ENCODE peak calls at places on chromosome 11, in seven cellular contexts. L, V, A, K, T, X and Q are unnamed samples. For H3K36me3, the result is how much of the 10 kb centered on the place peaks cover.

GRCh38 chr11:73141031-73141308 is 1.1 kb downstream of the FCHSD2 start:
- DNase-seq in L (no peak), A (peak), T (no peak), V (peak), X (peak), K (peak), Q (peak)

GRCh38 chr11:72237112-72237931 is 6.7 kb downstream of the PHOX2A start:
- DNase-seq in T (peak), A (no peak), X (no peak), L (peak), K (no peak), V (no peak), Q (no peak)

GRCh38 chr11:28727254-28727653 is 619.1 kb downstream of the METTL15 start:
- DNase-seq in K (no peak), X (no peak), T (no peak), V (no peak), L (no peak), A (peak), Q (no peak)

GRCh38 chr11:77171885-77172665 is 44.0 kb downstream of the MYO7A start:
- DNase-seq in A (no peak), X (no peak), L (no peak), T (no peak), V (no peak), K (no peak), Q (no peak)

GRCh38 chr11:115961168-115962003 is 457.2 kb upstream of the CADM1 start:
- DNase-seq in L (no peak), K (no peak), T (no peak), A (peak), V (no peak), X (no peak), Q (no peak)

GRCh38 chr11:63882555-63883242 is 34.3 kb downstream of the RCOR2 start:
- DNase-seq in X (peak), V (no peak), T (no peak), A (peak), K (peak), L (peak), Q (no peak)

GRCh38 chr11:45145421-45146071 is 893 bp upstream of the PRDM11 start:
- DNase-seq in K (no peak), L (peak), X (peak), A (peak), V (no peak), T (no peak), Q (peak)

GRCh38 chr11:45348729-45349128 is 62.6 kb upstream of the SYT13 start:
- DNase-seq in A (no peak), V (no peak), X (no peak), T (no peak), K (no peak), L (no peak), Q (no peak)

GRCh38 chr11:123607781-123608180 is 46.6 kb downstream of the SCN3B start:
- DNase-seq in A (no peak), K (no peak), X (no peak), L (no peak), T (no peak), V (no peak), Q (no peak)

GRCh38 chr11:9922806-9923205 is 258.9 kb downstream of the SWAP70 start:
- DNase-seq in L (no peak), K (no peak), A (peak), T (no peak), V (no peak), X (no peak), Q (no peak)

GRCh38 chr11:9738126-9738525 is 74.2 kb downstream of the SWAP70 start:
- DNase-seq in X (no peak), T (no peak), L (no peak), A (no peak), K (no peak), V (peak), Q (no peak)

GRCh38 chr11:69151811-69152210 is 3.9 kb upstream of the SMIM38 start:
- DNase-seq in A (no peak), T (peak), V (no peak), L (no peak), X (no peak), K (no peak), Q (no peak)

GRCh38 chr11:61129608-61130523 is 27.6 kb downstream of the CD5 start:
- DNase-seq in L (peak), X (peak), K (peak), V (peak), T (peak), A (peak), Q (peak)

GRCh38 chr11:77140231-77140959 is 12.3 kb downstream of the MYO7A start:
- DNase-seq in A (peak), T (no peak), L (peak), V (no peak), X (peak), K (no peak), Q (peak)

GRCh38 chr11:115606223-115607220 is 102.3 kb upstream of the CADM1 start:
- DNase-seq in K (no peak), T (no peak), A (peak), L (peak), X (peak), V (no peak), Q (peak)

GRCh38 chr11:3163241-3163981 is 1.7 kb downstream of the OSBPL5 start:
- DNase-seq in K (no peak), A (no peak), T (peak), X (peak), L (no peak), V (no peak), Q (no peak)

GRCh38 chr11:61797263-61797944 is 4.7 kb downstream of the FEN1 start:
- DNase-seq in A (peak), K (peak), X (peak), L (peak), T (peak), V (peak), Q (peak)

GRCh38 chr11:122202951-122203456 is 87.0 kb upstream of the BLID start:
- DNase-seq in V (peak), A (peak), T (no peak), L (peak), X (peak), K (peak), Q (peak)

GRCh38 chr11:128397362-128397761 is 190.0 kb downstream of the ETS1 start:
- DNase-seq in V (no peak), T (no peak), A (no peak), X (no peak), L (no peak), K (no peak), Q (no peak)

GRCh38 chr11:117986981-117987495 is 844 bp downstream of the IL10RA start:
- DNase-seq in K (peak), A (no peak), L (no peak), T (peak), V (peak), X (no peak), Q (no peak)

GRCh38 chr11:30717621-30718020 is 131.5 kb upstream of the MPPED2 start:
- DNase-seq in X (no peak), V (no peak), K (no peak), L (no peak), A (no peak), T (no peak), Q (no peak)

GRCh38 chr11:22792497-22792896 is 37.1 kb downstream of the SVIP start:
- DNase-seq in T (no peak), A (peak), K (no peak), X (no peak), L (no peak), V (no peak), Q (no peak)

DNA sequence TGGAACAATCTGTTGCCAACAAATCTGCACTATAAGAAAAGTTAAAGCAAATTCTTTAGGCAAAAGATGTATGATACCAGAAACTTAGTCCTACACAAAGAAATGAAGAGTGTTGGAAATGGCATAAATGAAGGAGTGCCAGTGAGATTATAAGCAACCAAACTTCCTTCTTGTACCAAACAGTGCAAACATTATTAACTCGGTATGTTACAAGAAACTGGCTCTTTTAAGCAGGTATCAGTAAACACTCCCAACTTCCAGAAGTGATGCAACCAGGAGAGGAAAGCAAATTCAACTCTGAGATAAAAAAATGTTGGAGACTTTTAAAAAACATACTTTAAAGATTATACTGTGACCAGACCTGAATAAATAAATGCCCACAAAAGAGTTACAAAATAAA is 28.5 kb downstream of the COPB1 start:
- DNase-seq in L (no peak), K (no peak), X (no peak), A (no peak), T (no peak), V (no peak), Q (no peak)
- H3K36me3 ChIP-seq in L (half or more), K (half or more), X (half or more), A (under half), T (half or more), V (half or more), Q (under half)

GRCh38 chr11:7486731-7487130 is 1.4 kb downstream of the OLFML1 start:
- DNase-seq in K (no peak), L (peak), A (no peak), X (no peak), T (no peak), V (no peak), Q (peak)
- H3K4me3 ChIP-seq in K (no peak), L (no peak), A (peak), X (peak), T (no peak), V (no peak), Q (peak)

GRCh38 chr11:70332567-70332966 is 62.1 kb downstream of the PPFIA1 start:
- DNase-seq in T (no peak), X (no peak), A (no peak), L (no peak), V (no peak), K (no peak), Q (no peak)

GRCh38 chr11:70333206-70333605 is 62.7 kb downstream of the PPFIA1 start:
- DNase-seq in A (peak), L (no peak), X (no peak), V (no peak), K (no peak), T (no peak), Q (peak)

GRCh38 chr11:70331901-70332300 is 61.4 kb downstream of the PPFIA1 start:
- DNase-seq in X (no peak), K (no peak), L (no peak), T (no peak), A (no peak), V (no peak), Q (no peak)

GRCh38 chr11:70335511-70335910 is 62.8 kb upstream of the CTTN start:
- DNase-seq in K (no peak), A (no peak), T (no peak), X (no peak), L (no peak), V (no peak), Q (no peak)

DNA sequence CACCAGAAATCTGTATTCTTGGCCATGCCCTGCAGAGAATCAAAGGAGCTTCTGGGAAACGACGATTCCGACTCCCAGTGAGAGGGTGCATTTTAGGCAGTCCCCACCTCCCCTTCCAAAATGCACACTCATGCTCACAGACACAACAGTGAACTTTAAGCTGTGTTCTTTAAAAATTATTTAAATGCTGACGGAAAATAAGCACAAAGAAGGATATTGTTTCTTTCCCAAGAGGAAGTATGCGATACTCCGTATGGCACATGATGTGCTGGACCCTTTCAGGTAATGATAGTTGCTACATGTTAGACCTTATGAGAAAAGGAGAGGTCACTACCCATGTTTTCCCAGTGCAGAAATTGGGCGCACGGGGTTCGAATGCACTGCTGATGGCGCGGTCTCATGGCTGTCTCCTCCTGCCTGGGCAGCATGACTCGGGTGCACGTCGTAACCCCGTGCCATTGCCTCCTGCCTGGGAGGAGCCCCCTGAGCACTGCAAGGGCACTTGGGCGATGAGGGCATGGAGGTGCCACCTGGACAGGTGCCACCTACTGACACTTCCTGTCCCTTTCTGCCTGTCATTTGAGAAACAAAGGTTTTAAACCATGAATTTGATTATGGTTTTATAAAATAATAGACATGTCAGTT is 63.9 kb upstream of the CTTN start:
- DNase-seq in K (no peak), X (no peak), V (no peak), A (no peak), T (no peak), L (no peak), Q (no peak)
- H3K36me3 ChIP-seq in K (half or more), X (half or more), V (half or more), A (under half), T (half or more), L (half or more), Q (under half)

GRCh38 chr11:46857666-46858065 is 11.6 kb upstream of the CKAP5 start:
- DNase-seq in L (no peak), X (no peak), K (no peak), A (no peak), T (no peak), V (no peak), Q (no peak)
- H3K4me3 ChIP-seq in L (no peak), X (no peak), K (no peak), A (no peak), T (no peak), V (no peak), Q (no peak)

GRCh38 chr11:94968334-94968958 is 4.9 kb downstream of the CWC15 start:
- DNase-seq in K (no peak), V (peak), X (no peak), A (peak), T (no peak), L (no peak), Q (no peak)

GRCh38 chr11:94975599-94975998 is 2.1 kb downstream of the KDM4D start:
- DNase-seq in K (no peak), T (no peak), A (no peak), X (no peak), L (no peak), V (no peak), Q (no peak)

GRCh38 chr11:94974178-94974577 is 669 bp downstream of the KDM4D start:
- DNase-seq in A (no peak), V (no peak), L (no peak), X (no peak), K (no peak), T (no peak), Q (no peak)

DNA sequence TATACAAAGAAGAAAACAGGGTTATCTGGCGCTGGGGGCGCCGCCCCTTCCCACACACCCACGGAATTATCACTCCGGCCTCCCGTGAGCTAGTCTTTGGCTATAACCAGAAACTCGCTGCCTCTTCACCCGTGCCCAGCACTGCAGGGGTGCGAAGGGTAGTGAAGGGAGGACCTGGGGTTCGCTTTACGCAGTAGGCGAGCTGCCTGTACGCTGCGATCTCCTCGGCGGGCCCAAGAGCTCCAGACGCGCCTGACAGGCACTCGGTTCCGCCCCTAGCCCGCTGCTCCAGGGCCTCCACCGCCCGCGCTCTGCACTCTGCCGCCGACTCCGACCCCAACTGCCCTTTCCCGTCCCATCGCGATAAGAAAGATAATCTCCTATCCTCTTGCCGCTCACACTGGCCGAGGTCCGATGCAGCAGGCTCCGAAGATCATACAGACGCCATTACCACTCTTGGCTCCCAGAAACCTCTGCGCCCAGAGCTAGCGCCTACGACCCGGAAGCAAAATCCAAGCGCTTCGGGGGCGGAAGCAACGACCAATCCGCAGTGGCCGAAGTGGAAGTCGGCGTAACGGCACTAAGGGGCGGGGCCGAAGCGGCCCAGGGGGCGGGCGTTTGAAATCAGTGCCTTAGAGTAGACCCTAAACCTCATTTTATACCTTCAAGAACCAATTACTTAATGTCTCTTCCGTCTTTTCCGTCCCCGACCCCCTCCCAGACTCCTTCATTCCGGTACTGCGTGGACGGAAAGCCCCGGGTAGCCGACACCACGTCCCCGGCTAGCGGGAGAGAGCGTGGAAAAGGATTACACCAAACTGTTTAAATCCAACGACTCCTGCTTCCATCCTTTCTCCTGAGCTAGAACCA is at the start of the genes CWC15 and KDM4D:
- DNase-seq in X (peak), V (peak), K (peak), L (peak), A (peak), T (peak), Q (peak)
- H3K36me3 ChIP-seq in X (under half), V (under half), K (under half), L (under half), A (under half), T (under half), Q (under half)

GRCh38 chr11:65111159-65111536 is 524 bp upstream of the TM7SF2 start:
- DNase-seq in X (no peak), K (no peak), L (no peak), A (no peak), V (no peak), T (no peak), Q (no peak)

GRCh38 chr11:65110354-65110861 is 1.3 kb upstream of the TM7SF2 start:
- DNase-seq in T (peak), L (peak), X (peak), V (peak), K (peak), A (peak), Q (peak)

GRCh38 chr11:65112551-65113360 is 1.1 kb downstream of the TM7SF2 start:
- DNase-seq in K (peak), T (peak), A (peak), L (peak), V (peak), X (peak), Q (peak)

GRCh38 chr11:65112226-65112550 is 516 bp downstream of the TM7SF2 start:
- DNase-seq in A (no peak), V (no peak), K (no peak), X (no peak), L (no peak), T (no peak), Q (no peak)

DNA sequence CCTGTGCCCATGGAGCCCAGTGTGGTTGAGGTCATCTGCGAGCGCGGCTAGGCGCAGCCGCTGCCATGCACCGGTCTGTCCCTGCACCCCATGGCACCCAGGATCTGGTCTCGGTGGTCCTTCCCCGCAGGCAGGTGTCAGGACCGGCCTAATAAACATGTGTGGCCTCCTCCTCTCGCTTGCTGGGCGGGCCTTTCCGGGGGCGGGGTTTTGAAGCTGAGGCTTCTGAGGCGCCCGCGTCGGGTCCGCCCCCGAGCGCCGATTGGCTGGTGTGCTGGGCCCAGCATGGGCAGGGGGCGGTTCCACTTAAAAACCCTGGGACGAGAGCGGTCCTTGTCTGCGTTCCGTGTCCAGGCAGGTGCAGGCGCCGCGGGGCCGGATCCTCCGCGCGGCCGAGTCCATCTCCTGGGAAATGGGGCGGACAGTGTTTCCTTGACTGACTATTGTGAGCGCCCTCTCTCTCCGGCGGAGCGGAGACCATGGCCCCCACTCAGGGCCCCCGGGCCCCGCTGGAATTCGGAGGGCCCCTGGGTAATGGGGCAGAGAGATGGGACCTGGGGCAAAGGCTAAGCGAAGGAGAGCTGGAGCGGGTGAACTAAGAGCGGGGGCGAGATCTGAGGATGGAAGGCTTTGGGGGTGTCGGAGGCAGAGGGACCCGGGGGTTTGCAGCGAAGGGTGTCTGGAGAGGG is at the start of gene TM7SF2:
- DNase-seq in V (peak), X (peak), T (peak), A (peak), K (peak), L (peak), Q (peak)
- H3K4me3 ChIP-seq in V (peak), X (peak), T (peak), A (peak), K (peak), L (peak), Q (peak)

DNA sequence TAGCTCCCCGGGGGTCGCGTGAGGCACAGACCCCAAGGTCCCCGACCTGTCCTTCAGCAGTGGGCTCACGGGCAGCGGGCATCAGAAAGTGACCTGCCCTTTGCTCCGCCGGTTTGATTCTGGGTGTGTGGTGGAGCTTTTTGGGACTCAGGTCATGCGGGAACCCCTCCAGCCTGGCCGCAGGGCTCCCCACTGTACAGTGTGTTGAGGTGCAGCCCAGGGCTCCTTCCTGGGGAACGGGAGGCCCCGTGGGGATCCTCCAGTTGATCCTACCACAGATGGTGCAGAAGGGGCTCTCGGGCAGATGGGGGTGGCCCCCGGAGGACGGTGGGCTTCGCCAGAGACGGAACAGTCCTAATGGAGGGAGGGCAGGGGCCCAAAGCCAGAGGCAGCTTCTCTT is 24.2 kb downstream of the MUC6 start:
- DNase-seq in A (no peak), T (no peak), L (no peak), V (no peak), X (no peak), K (no peak), Q (no peak)
- H3K36me3 ChIP-seq in A (under half), T (under half), L (under half), V (under half), X (half or more), K (under half), Q (under half)